ENCODE peak calls at places on chromosomes 7 and 10, in nine cellular contexts. One of them, this sample, is unnamed.
A peak's percentile ranks its signal among the peaks of the same experiment; 100 is the strongest.

GRCh38 chr7:38027884-38028455 is 107.5 kb downstream of the EPDR1 start:
- DNase-seq in midbrain: no peak
- DNase-seq in left ventricle myocardium inferior: no peak
- DNase-seq in SHP77 treated with DMSO at 0.1 percent for 48 hours: no peak
- DNase-seq in pons: no peak
- DNase-seq in fibroblast of lung: no peak
- DNase-seq in SK-MEL-5: peak; percentile 40
- DNase-seq in GM12878: no peak
- DNase-seq in renal cortical epithelial cell: no peak
- DNase-seq in this sample: no peak

GRCh38 chr7:1931248-1931950 is 261.3 kb downstream of the ELFN1 start:
- DNase-seq in midbrain: no peak
- DNase-seq in left ventricle myocardium inferior: no peak
- DNase-seq in SHP77 treated with DMSO at 0.1 percent for 48 hours: peak; percentile 79
- DNase-seq in pons: no peak
- DNase-seq in fibroblast of lung: peak; percentile 77
- DNase-seq in SK-MEL-5: no peak
- DNase-seq in GM12878: no peak
- DNase-seq in renal cortical epithelial cell: no peak
- DNase-seq in this sample: no peak

GRCh38 chr10:13483073-13483472 is 45.7 kb downstream of the BEND7 start:
- DNase-seq in midbrain: no peak
- DNase-seq in left ventricle myocardium inferior: no peak
- DNase-seq in SHP77 treated with DMSO at 0.1 percent for 48 hours: no peak
- DNase-seq in pons: no peak
- DNase-seq in fibroblast of lung: no peak
- DNase-seq in SK-MEL-5: no peak
- DNase-seq in GM12878: peak; percentile 47
- DNase-seq in renal cortical epithelial cell: peak; percentile 32
- DNase-seq in this sample: no peak

GRCh38 chr7:25862993-25863726 is 288.8 kb upstream of the NFE2L3 start:
- DNase-seq in midbrain: no peak
- DNase-seq in left ventricle myocardium inferior: no peak
- DNase-seq in SHP77 treated with DMSO at 0.1 percent for 48 hours: peak; percentile 57
- DNase-seq in pons: no peak
- DNase-seq in fibroblast of lung: no peak
- DNase-seq in SK-MEL-5: peak; percentile 45
- DNase-seq in GM12878: no peak
- DNase-seq in renal cortical epithelial cell: no peak
- DNase-seq in this sample: no peak

GRCh38 chr10:24310104-24310503 is 101.2 kb downstream of the KIAA1217 start:
- DNase-seq in midbrain: no peak
- DNase-seq in left ventricle myocardium inferior: no peak
- DNase-seq in SHP77 treated with DMSO at 0.1 percent for 48 hours: no peak
- DNase-seq in pons: no peak
- DNase-seq in fibroblast of lung: peak; percentile 70
- DNase-seq in SK-MEL-5: no peak
- DNase-seq in GM12878: no peak
- DNase-seq in renal cortical epithelial cell: no peak
- DNase-seq in this sample: no peak

GRCh38 chr10:11877506-11877905 is 54.4 kb downstream of the PROSER2 start:
- DNase-seq in midbrain: no peak
- DNase-seq in left ventricle myocardium inferior: no peak
- DNase-seq in SHP77 treated with DMSO at 0.1 percent for 48 hours: no peak
- DNase-seq in pons: no peak
- DNase-seq in fibroblast of lung: no peak
- DNase-seq in SK-MEL-5: no peak
- DNase-seq in GM12878: no peak
- DNase-seq in renal cortical epithelial cell: no peak
- DNase-seq in this sample: no peak

GRCh38 chr10:129963076-129963830 is 821 bp downstream of the EBF3 start:
- DNase-seq in midbrain: no peak
- DNase-seq in left ventricle myocardium inferior: no peak
- DNase-seq in SHP77 treated with DMSO at 0.1 percent for 48 hours: no peak
- DNase-seq in pons: no peak
- DNase-seq in fibroblast of lung: peak; percentile 24
- DNase-seq in SK-MEL-5: no peak
- DNase-seq in GM12878: no peak
- DNase-seq in renal cortical epithelial cell: no peak
- DNase-seq in this sample: no peak

GRCh38 chr7:24573008-24573553 is at the start of gene PALS2:
- DNase-seq in midbrain: peak; percentile 74
- DNase-seq in left ventricle myocardium inferior: peak; percentile 67
- DNase-seq in SHP77 treated with DMSO at 0.1 percent for 48 hours: peak; percentile 52
- DNase-seq in pons: peak; percentile 30
- DNase-seq in fibroblast of lung: peak; percentile 75
- DNase-seq in SK-MEL-5: peak; percentile 77
- DNase-seq in GM12878: no peak
- DNase-seq in renal cortical epithelial cell: peak; percentile 34
- DNase-seq in this sample: peak; percentile 62

GRCh38 chr10:33349273-33349672 is 14.8 kb upstream of the NRP1 start:
- DNase-seq in midbrain: no peak
- DNase-seq in left ventricle myocardium inferior: no peak
- DNase-seq in SHP77 treated with DMSO at 0.1 percent for 48 hours: no peak
- DNase-seq in pons: no peak
- DNase-seq in fibroblast of lung: no peak
- DNase-seq in SK-MEL-5: no peak
- DNase-seq in GM12878: no peak
- DNase-seq in renal cortical epithelial cell: no peak
- DNase-seq in this sample: no peak

GRCh38 chr7:55534262-55534915 is 37.9 kb downstream of the VOPP1 start:
- DNase-seq in midbrain: peak; percentile 68
- DNase-seq in left ventricle myocardium inferior: no peak
- DNase-seq in SHP77 treated with DMSO at 0.1 percent for 48 hours: peak; percentile 47
- DNase-seq in pons: peak; percentile 79
- DNase-seq in fibroblast of lung: peak; percentile 77
- DNase-seq in SK-MEL-5: no peak
- DNase-seq in GM12878: peak; percentile 99
- DNase-seq in renal cortical epithelial cell: peak; percentile 77
- DNase-seq in this sample: no peak

GRCh38 chr7:114026486-114027089 is 107.8 kb upstream of the PPP1R3A start:
- DNase-seq in midbrain: peak; percentile 80
- DNase-seq in left ventricle myocardium inferior: no peak
- DNase-seq in SHP77 treated with DMSO at 0.1 percent for 48 hours: peak; percentile 59
- DNase-seq in pons: peak; percentile 87
- DNase-seq in fibroblast of lung: peak; percentile 33
- DNase-seq in SK-MEL-5: peak; percentile 88
- DNase-seq in GM12878: no peak
- DNase-seq in renal cortical epithelial cell: peak; percentile 61
- DNase-seq in this sample: no peak

GRCh38 chr7:65983965-65984654 is 2.1 kb upstream of the GUSB start:
- DNase-seq in midbrain: no peak
- DNase-seq in left ventricle myocardium inferior: no peak
- DNase-seq in SHP77 treated with DMSO at 0.1 percent for 48 hours: no peak
- DNase-seq in pons: no peak
- DNase-seq in fibroblast of lung: peak; percentile 10
- DNase-seq in SK-MEL-5: no peak
- DNase-seq in GM12878: no peak
- DNase-seq in renal cortical epithelial cell: peak; percentile 87
- DNase-seq in this sample: no peak

GRCh38 chr10:27147701-27148100 is 6.5 kb downstream of the YME1L1 start:
- DNase-seq in midbrain: no peak
- DNase-seq in left ventricle myocardium inferior: no peak
- DNase-seq in SHP77 treated with DMSO at 0.1 percent for 48 hours: no peak
- DNase-seq in pons: no peak
- DNase-seq in fibroblast of lung: no peak
- DNase-seq in SK-MEL-5: no peak
- DNase-seq in GM12878: no peak
- DNase-seq in renal cortical epithelial cell: no peak
- DNase-seq in this sample: no peak

GRCh38 chr7:108613147-108613948 is 43.7 kb downstream of the DNAJB9 start:
- DNase-seq in midbrain: peak; percentile 69
- DNase-seq in left ventricle myocardium inferior: no peak
- DNase-seq in SHP77 treated with DMSO at 0.1 percent for 48 hours: no peak
- DNase-seq in pons: peak; percentile 81
- DNase-seq in fibroblast of lung: peak; percentile 11
- DNase-seq in SK-MEL-5: peak; percentile 79
- DNase-seq in GM12878: no peak
- DNase-seq in renal cortical epithelial cell: peak; percentile 56
- DNase-seq in this sample: no peak

GRCh38 chr10:71063431-71063830 is 148.9 kb upstream of the UNC5B start:
- DNase-seq in midbrain: no peak
- DNase-seq in left ventricle myocardium inferior: no peak
- DNase-seq in SHP77 treated with DMSO at 0.1 percent for 48 hours: no peak
- DNase-seq in pons: no peak
- DNase-seq in fibroblast of lung: no peak
- DNase-seq in SK-MEL-5: no peak
- DNase-seq in GM12878: no peak
- DNase-seq in renal cortical epithelial cell: no peak
- DNase-seq in this sample: no peak

GRCh38 chr7:4037308-4037707 is 644.8 kb upstream of the FOXK1 start:
- DNase-seq in midbrain: no peak
- DNase-seq in left ventricle myocardium inferior: no peak
- DNase-seq in SHP77 treated with DMSO at 0.1 percent for 48 hours: no peak
- DNase-seq in pons: no peak
- DNase-seq in fibroblast of lung: no peak
- DNase-seq in SK-MEL-5: no peak
- DNase-seq in GM12878: no peak
- DNase-seq in renal cortical epithelial cell: no peak
- DNase-seq in this sample: no peak

GRCh38 chr10:3220853-3221252 is 48.3 kb upstream of the PITRM1 start:
- DNase-seq in midbrain: no peak
- DNase-seq in left ventricle myocardium inferior: no peak
- DNase-seq in SHP77 treated with DMSO at 0.1 percent for 48 hours: no peak
- DNase-seq in pons: no peak
- DNase-seq in fibroblast of lung: peak; percentile 67
- DNase-seq in SK-MEL-5: no peak
- DNase-seq in GM12878: no peak
- DNase-seq in renal cortical epithelial cell: peak; percentile 23
- DNase-seq in this sample: no peak

GRCh38 chr7:35015346-35015859 is 21.9 kb downstream of the DPY19L1 start:
- DNase-seq in midbrain: no peak
- DNase-seq in left ventricle myocardium inferior: no peak
- DNase-seq in SHP77 treated with DMSO at 0.1 percent for 48 hours: no peak
- DNase-seq in pons: no peak
- DNase-seq in fibroblast of lung: peak; percentile 65
- DNase-seq in SK-MEL-5: peak; percentile 47
- DNase-seq in GM12878: no peak
- DNase-seq in renal cortical epithelial cell: no peak
- DNase-seq in this sample: no peak

GRCh38 chr10:28788252-28788651 is 110.9 kb downstream of the BAMBI start:
- DNase-seq in midbrain: no peak
- DNase-seq in left ventricle myocardium inferior: no peak
- DNase-seq in SHP77 treated with DMSO at 0.1 percent for 48 hours: no peak
- DNase-seq in pons: no peak
- DNase-seq in fibroblast of lung: no peak
- DNase-seq in SK-MEL-5: no peak
- DNase-seq in GM12878: peak; percentile 4
- DNase-seq in renal cortical epithelial cell: no peak
- DNase-seq in this sample: no peak

GRCh38 chr10:34781709-34782108 is 33.4 kb downstream of the PARD3 start:
- DNase-seq in midbrain: no peak
- DNase-seq in left ventricle myocardium inferior: no peak
- DNase-seq in SHP77 treated with DMSO at 0.1 percent for 48 hours: no peak
- DNase-seq in pons: no peak
- DNase-seq in fibroblast of lung: no peak
- DNase-seq in SK-MEL-5: no peak
- DNase-seq in GM12878: no peak
- DNase-seq in renal cortical epithelial cell: no peak
- DNase-seq in this sample: no peak

GRCh38 chr10:132401396-132402168 is 4.6 kb downstream of the PWWP2B start:
- DNase-seq in midbrain: no peak
- DNase-seq in left ventricle myocardium inferior: peak; percentile 33
- DNase-seq in SHP77 treated with DMSO at 0.1 percent for 48 hours: no peak
- DNase-seq in pons: no peak
- DNase-seq in fibroblast of lung: no peak
- DNase-seq in SK-MEL-5: no peak
- DNase-seq in GM12878: no peak
- DNase-seq in renal cortical epithelial cell: no peak
- DNase-seq in this sample: no peak

GRCh38 chr10:44240766-44241165 is 144.1 kb downstream of the CXCL12 start:
- DNase-seq in midbrain: no peak
- DNase-seq in left ventricle myocardium inferior: no peak
- DNase-seq in SHP77 treated with DMSO at 0.1 percent for 48 hours: no peak
- DNase-seq in pons: no peak
- DNase-seq in fibroblast of lung: peak; percentile 60
- DNase-seq in SK-MEL-5: no peak
- DNase-seq in GM12878: no peak
- DNase-seq in renal cortical epithelial cell: no peak
- DNase-seq in this sample: no peak

GRCh38 chr7:110775046-110775445 is 315.9 kb upstream of the LRRN3 start:
- DNase-seq in midbrain: no peak
- DNase-seq in left ventricle myocardium inferior: no peak
- DNase-seq in SHP77 treated with DMSO at 0.1 percent for 48 hours: no peak
- DNase-seq in pons: no peak
- DNase-seq in fibroblast of lung: peak; percentile 52
- DNase-seq in SK-MEL-5: no peak
- DNase-seq in GM12878: no peak
- DNase-seq in renal cortical epithelial cell: no peak
- DNase-seq in this sample: no peak